ENCODE peak calls at places on chromosome 5, in nine cellular contexts. J, L, H, D, R, P, W, V and Y are unnamed samples.

GRCh38 chr5:103086547-103086946 is 33.4 kb downstream of the GIN1 start:
- DNase-seq in J (no peak), L (no peak), H (no peak), D (no peak), R (no peak), P (no peak), W (no peak), V (no peak), Y (no peak)

GRCh38 chr5:177309351-177310191 is 2.1 kb downstream of the MXD3 start:
- DNase-seq in J (peak), L (peak), H (peak), D (peak), R (peak), P (peak), W (no peak), V (peak), Y (peak)

GRCh38 chr5:19903611-19904010 is 84.4 kb downstream of the CDH18 start:
- DNase-seq in J (no peak), L (no peak), H (no peak), D (no peak), R (no peak), P (no peak), W (no peak), V (no peak), Y (no peak)

GRCh38 chr5:31809037-31809910 is 170.3 kb downstream of the PDZD2 start:
- DNase-seq in J (peak), L (no peak), H (peak), D (peak), R (peak), P (no peak), W (peak), V (peak), Y (peak)

GRCh38 chr5:2017540-2018389 is 135.0 kb upstream of the IRX4 start:
- DNase-seq in J (no peak), L (peak), H (peak), D (peak), R (peak), P (no peak), W (peak), V (no peak), Y (no peak)

GRCh38 chr5:6818594-6819512 is 105.6 kb downstream of the TENT4A start:
- DNase-seq in J (no peak), L (no peak), H (no peak), D (no peak), R (no peak), P (no peak), W (no peak), V (peak), Y (no peak)

GRCh38 chr5:179263391-179264052 is 81.7 kb downstream of the ADAMTS2 start:
- DNase-seq in J (peak), L (no peak), H (peak), D (no peak), R (no peak), P (no peak), W (no peak), V (no peak), Y (no peak)

GRCh38 chr5:36285837-36286615 is 15.7 kb downstream of the RANBP3L start:
- DNase-seq in J (no peak), L (no peak), H (no peak), D (no peak), R (no peak), P (no peak), W (no peak), V (no peak), Y (no peak)